ENCODE peak calls at places on chromosomes 16 and 17, in seven cellular contexts. One of them, this sample, is unnamed.

GRCh38 chr16:68086336-68086821 is 1.2 kb downstream of the NFATC3 start:
- DNase-seq in activated gamma-delta T cell treated with Interleukin-2 at 50 U/mL for 16 hours: no peak
- DNase-seq in stimulated activated CD8-positive, alpha-beta memory T cell treated with anti-CD3 and anti-CD28 coated beads, Interleukin-12 subunit alpha, Interleukin-12 subunit beta, amount 100 ng/mL, for 4 hours: no peak
- DNase-seq in cardiac muscle cell: peak
- DNase-seq in retina: peak
- DNase-seq in left ventricle myocardium superior: no peak
- DNase-seq in ureter: no peak
- DNase-seq in this sample: no peak

GRCh38 chr17:80101946-80102706 is 745 bp downstream of the GAA start:
- DNase-seq in left ventricle myocardium superior: peak
- DNase-seq in stimulated activated CD8-positive, alpha-beta memory T cell treated with anti-CD3 and anti-CD28 coated beads, Interleukin-12 subunit alpha, Interleukin-12 subunit beta, amount 100 ng/mL, for 4 hours: no peak
- DNase-seq in retina: peak
- DNase-seq in activated gamma-delta T cell treated with Interleukin-2 at 50 U/mL for 16 hours: no peak
- DNase-seq in ureter: no peak
- DNase-seq in cardiac muscle cell: peak
- DNase-seq in this sample: peak

GRCh38 chr17:67412057-67412456 is 35.0 kb downstream of the PITPNC1 start:
- DNase-seq in stimulated activated CD8-positive, alpha-beta memory T cell treated with anti-CD3 and anti-CD28 coated beads, Interleukin-12 subunit alpha, Interleukin-12 subunit beta, amount 100 ng/mL, for 4 hours: no peak
- DNase-seq in activated gamma-delta T cell treated with Interleukin-2 at 50 U/mL for 16 hours: no peak
- DNase-seq in ureter: no peak
- DNase-seq in retina: no peak
- DNase-seq in left ventricle myocardium superior: no peak
- DNase-seq in cardiac muscle cell: no peak
- DNase-seq in this sample: no peak

GRCh38 chr17:6591599-6592158 is 35.3 kb upstream of the PITPNM3 start:
- DNase-seq in activated gamma-delta T cell treated with Interleukin-2 at 50 U/mL for 16 hours: no peak
- DNase-seq in cardiac muscle cell: peak
- DNase-seq in stimulated activated CD8-positive, alpha-beta memory T cell treated with anti-CD3 and anti-CD28 coated beads, Interleukin-12 subunit alpha, Interleukin-12 subunit beta, amount 100 ng/mL, for 4 hours: no peak
- DNase-seq in retina: no peak
- DNase-seq in left ventricle myocardium superior: no peak
- DNase-seq in ureter: no peak
- DNase-seq in this sample: no peak

GRCh38 chr17:50358177-50358576 is 12.3 kb downstream of the XYLT2 start:
- DNase-seq in stimulated activated CD8-positive, alpha-beta memory T cell treated with anti-CD3 and anti-CD28 coated beads, Interleukin-12 subunit alpha, Interleukin-12 subunit beta, amount 100 ng/mL, for 4 hours: no peak
- DNase-seq in left ventricle myocardium superior: no peak
- DNase-seq in ureter: no peak
- DNase-seq in retina: no peak
- DNase-seq in cardiac muscle cell: no peak
- DNase-seq in activated gamma-delta T cell treated with Interleukin-2 at 50 U/mL for 16 hours: no peak
- DNase-seq in this sample: no peak

GRCh38 chr16:56589141-56590039 is at the start of gene MT3:
- DNase-seq in activated gamma-delta T cell treated with Interleukin-2 at 50 U/mL for 16 hours: no peak
- DNase-seq in retina: peak
- DNase-seq in left ventricle myocardium superior: peak
- DNase-seq in cardiac muscle cell: no peak
- DNase-seq in ureter: no peak
- DNase-seq in stimulated activated CD8-positive, alpha-beta memory T cell treated with anti-CD3 and anti-CD28 coated beads, Interleukin-12 subunit alpha, Interleukin-12 subunit beta, amount 100 ng/mL, for 4 hours: no peak
- DNase-seq in this sample: peak

GRCh38 chr16:5709889-5710288 is 612.3 kb upstream of the EEF2KMT start:
- DNase-seq in cardiac muscle cell: no peak
- DNase-seq in stimulated activated CD8-positive, alpha-beta memory T cell treated with anti-CD3 and anti-CD28 coated beads, Interleukin-12 subunit alpha, Interleukin-12 subunit beta, amount 100 ng/mL, for 4 hours: no peak
- DNase-seq in retina: no peak
- DNase-seq in left ventricle myocardium superior: no peak
- DNase-seq in ureter: no peak
- DNase-seq in activated gamma-delta T cell treated with Interleukin-2 at 50 U/mL for 16 hours: no peak
- DNase-seq in this sample: no peak

GRCh38 chr16:78844682-78845081 is 745.2 kb downstream of the WWOX start:
- DNase-seq in left ventricle myocardium superior: peak
- DNase-seq in stimulated activated CD8-positive, alpha-beta memory T cell treated with anti-CD3 and anti-CD28 coated beads, Interleukin-12 subunit alpha, Interleukin-12 subunit beta, amount 100 ng/mL, for 4 hours: no peak
- DNase-seq in ureter: no peak
- DNase-seq in cardiac muscle cell: no peak
- DNase-seq in activated gamma-delta T cell treated with Interleukin-2 at 50 U/mL for 16 hours: no peak
- DNase-seq in retina: peak
- DNase-seq in this sample: no peak

GRCh38 chr16:10647721-10648296 is 46.9 kb downstream of the TEKT5 start:
- DNase-seq in cardiac muscle cell: no peak
- DNase-seq in retina: no peak
- DNase-seq in stimulated activated CD8-positive, alpha-beta memory T cell treated with anti-CD3 and anti-CD28 coated beads, Interleukin-12 subunit alpha, Interleukin-12 subunit beta, amount 100 ng/mL, for 4 hours: no peak
- DNase-seq in left ventricle myocardium superior: no peak
- DNase-seq in activated gamma-delta T cell treated with Interleukin-2 at 50 U/mL for 16 hours: no peak
- DNase-seq in ureter: no peak
- DNase-seq in this sample: no peak